ENCODE peak calls at places on chromosomes 5 and 9, in six cellular contexts. L is left lung, F is A549, U is ovary, V is mammary epithelial cell, Q is foreskin fibroblast. E is an unnamed sample.

GRCh38 chr9:104810421-104811339 is 46.8 kb downstream of the NIPSNAP3B start:
- DNase-seq in Q (peak; percentile 16), F (peak; percentile 8), U (no peak), V (peak; percentile 51), L (no peak), E (no peak)

GRCh38 chr9:70880523-70880922 is 240.9 kb downstream of the TRPM3 start:
- DNase-seq in F (no peak), Q (no peak), U (no peak), V (no peak), L (no peak), E (no peak)

GRCh38 chr9:27726244-27727141 is 153.2 kb upstream of the C9orf72 start:
- DNase-seq in L (no peak), V (peak; percentile 60), U (peak; percentile 36), Q (no peak), F (peak; percentile 10), E (peak; percentile 77)

GRCh38 chr5:53476531-53477480 is 3.6 kb upstream of the FST start:
- DNase-seq in Q (no peak), V (no peak), U (no peak), F (no peak), L (no peak), E (no peak)

GRCh38 chr9:127612993-127613954 is 1.2 kb downstream of the STXBP1 start:
- DNase-seq in U (peak; percentile 74), V (peak; percentile 84), F (peak; percentile 70), Q (peak; percentile 75), L (peak; percentile 87), E (peak; percentile 53)

GRCh38 chr5:9513825-9514224 is 32.0 kb downstream of the SEMA5A start:
- DNase-seq in Q (peak; percentile 58), F (no peak), L (no peak), U (no peak), V (no peak), E (no peak)

GRCh38 chr5:1484416-1485319 is 39.1 kb downstream of the LPCAT1 start:
- DNase-seq in F (no peak), U (no peak), Q (no peak), V (no peak), L (peak; percentile 70), E (no peak)

GRCh38 chr5:163963881-163964280 is 458.5 kb downstream of the MAT2B start:
- DNase-seq in L (no peak), U (no peak), F (no peak), V (peak; percentile 31), Q (no peak), E (no peak)

GRCh38 chr9:129383005-129383414 is 204.9 kb upstream of the IER5L start:
- DNase-seq in F (no peak), Q (peak; percentile 10), U (peak; percentile 62), L (peak; percentile 87), V (peak; percentile 72), E (peak; percentile 68)

GRCh38 chr9:19513671-19514275 is 105.0 kb downstream of the ACER2 start:
- DNase-seq in U (no peak), V (no peak), L (no peak), Q (no peak), F (no peak), E (no peak)

GRCh38 chr5:124235031-124235562 is 511.3 kb downstream of the ZNF608 start:
- DNase-seq in L (no peak), V (no peak), U (no peak), F (no peak), Q (no peak), E (no peak)

GRCh38 chr5:137342764-137343163 is 156.4 kb downstream of the SPOCK1 start:
- DNase-seq in F (no peak), V (peak; percentile 56), L (no peak), U (no peak), Q (no peak), E (no peak)

GRCh38 chr5:149550608-149551226 is 522 bp downstream of the CSNK1A1 start:
- DNase-seq in U (peak; percentile 41), Q (no peak), L (no peak), F (no peak), V (no peak), E (no peak)

GRCh38 chr9:120915854-120916495 is 10.6 kb downstream of the TRAF1 start:
- DNase-seq in Q (no peak), V (no peak), L (no peak), F (no peak), U (no peak), E (no peak)

GRCh38 chr5:115842089-115842881 is 550 bp downstream of the AP3S1 start:
- DNase-seq in L (no peak), U (no peak), Q (no peak), V (peak; percentile 35), F (peak; percentile 53), E (no peak)

GRCh38 chr9:132192728-132193127 is 30.9 kb downstream of the NTNG2 start:
- DNase-seq in F (no peak), V (no peak), U (no peak), Q (no peak), L (no peak), E (no peak)

GRCh38 chr5:132363431-132364112 is 5.9 kb upstream of the SLC22A5 start:
- DNase-seq in U (no peak), L (no peak), Q (peak; percentile 89), F (peak; percentile 70), V (peak; percentile 95), E (no peak)

GRCh38 chr9:18480649-18481048 is 6.7 kb downstream of the ADAMTSL1 start:
- DNase-seq in L (no peak), U (no peak), F (no peak), V (no peak), Q (peak; percentile 52), E (no peak)

GRCh38 chr9:127918201-127919107 is 1.6 kb upstream of the ST6GALNAC4 start:
- DNase-seq in Q (no peak), L (peak; percentile 64), V (no peak), U (peak; percentile 75), F (no peak), E (no peak)

GRCh38 chr5:72846483-72846882 is 30.0 kb downstream of the TNPO1 start:
- DNase-seq in Q (no peak), U (no peak), F (no peak), V (no peak), L (no peak), E (no peak)

GRCh38 chr5:98905857-98906688 is 22.7 kb downstream of the CHD1 start:
- DNase-seq in L (no peak), V (peak; percentile 32), U (no peak), Q (no peak), F (no peak), E (no peak)
- TF ChIP-seq CTCF in L (peak; percentile 70), V (peak; percentile 61), U (no peak), Q (peak; percentile 30), F (peak; percentile 76), E (peak; percentile 79)

DNA sequence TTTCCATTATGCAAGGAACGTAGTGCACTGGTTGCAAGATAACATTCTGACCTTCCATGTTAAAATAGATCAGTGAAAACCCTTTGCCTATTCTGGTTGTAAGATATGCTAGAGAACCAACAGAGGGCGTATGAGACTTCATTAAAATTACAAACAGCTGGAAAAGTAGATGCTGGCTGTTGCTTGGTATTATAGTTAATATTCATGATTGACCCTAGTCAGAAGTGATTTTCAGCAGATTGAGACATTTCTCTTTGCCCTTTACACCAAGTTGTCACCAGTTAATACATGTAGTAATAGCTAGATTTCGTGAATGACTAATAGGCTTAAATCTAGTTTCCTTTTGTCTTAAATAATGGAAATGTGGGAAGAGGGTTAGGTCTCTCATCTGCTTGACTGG is 13.8 kb upstream of the FGF18 start:
- DNase-seq in Q (no peak), V (no peak), F (no peak), L (no peak), U (no peak), E (no peak)
- TF ChIP-seq CTCF in Q (peak; percentile 38), V (peak; percentile 42), F (peak; percentile 46), L (peak; percentile 22), U (no peak), E (no peak)

GRCh38 chr9:78130004-78130403 is 98.4 kb upstream of the GNAQ start:
- DNase-seq in Q (no peak), L (no peak), V (peak; percentile 69), U (no peak), F (peak; percentile 31), E (no peak)
- TF ChIP-seq CTCF in Q (no peak), L (no peak), V (peak; percentile 22), U (no peak), F (peak; percentile 35), E (no peak)

DNA sequence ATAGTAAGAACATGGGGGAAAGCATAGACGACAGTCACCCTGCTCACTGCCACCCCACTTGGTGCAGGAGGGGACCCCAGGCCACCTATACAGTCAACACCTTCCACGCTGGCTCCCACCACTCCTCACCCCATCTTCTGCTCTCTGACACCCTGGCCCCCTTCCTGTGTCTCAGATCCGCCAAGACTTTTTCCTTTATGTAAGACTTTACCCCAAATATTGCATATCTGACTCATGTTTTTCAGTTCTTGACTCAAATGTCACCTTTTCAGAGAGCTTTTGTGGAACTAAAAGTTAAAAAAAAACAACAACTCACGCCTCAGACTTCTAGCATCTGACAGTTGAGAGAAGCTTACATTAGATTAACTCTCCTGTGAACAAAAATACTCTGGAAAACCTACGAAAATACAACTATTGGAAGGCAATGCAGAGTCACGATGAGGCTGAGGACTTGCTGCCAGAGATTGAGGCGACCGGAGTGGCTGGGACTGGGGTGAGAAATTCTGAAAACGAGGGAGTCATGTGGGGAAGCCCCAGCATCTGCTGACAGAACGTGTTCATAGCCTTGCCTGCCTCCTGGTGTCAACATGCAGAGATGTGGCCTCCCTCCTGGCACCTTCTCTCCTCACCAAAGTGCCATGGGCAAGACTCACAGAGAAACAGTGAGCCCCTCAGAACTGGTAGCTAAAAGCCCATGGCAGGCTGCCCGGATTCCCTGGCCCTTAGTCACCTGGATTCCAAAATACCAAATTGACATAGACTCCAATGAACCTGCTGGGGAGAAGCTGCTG is 22.4 kb upstream of the FCN2 start:
- DNase-seq in U (peak; percentile 61), F (peak; percentile 30), Q (peak; percentile 10), V (peak; percentile 72), L (no peak), E (no peak)
- TF ChIP-seq CTCF in U (no peak), F (no peak), Q (no peak), V (peak; percentile 18), L (no peak), E (no peak)

GRCh38 chr9:109206670-109207069 is 39.6 kb upstream of the FRRS1L start:
- DNase-seq in F (no peak), U (no peak), Q (no peak), V (no peak), L (no peak), E (no peak)
- TF ChIP-seq CTCF in F (no peak), U (no peak), Q (no peak), V (no peak), L (no peak), E (no peak)

DNA sequence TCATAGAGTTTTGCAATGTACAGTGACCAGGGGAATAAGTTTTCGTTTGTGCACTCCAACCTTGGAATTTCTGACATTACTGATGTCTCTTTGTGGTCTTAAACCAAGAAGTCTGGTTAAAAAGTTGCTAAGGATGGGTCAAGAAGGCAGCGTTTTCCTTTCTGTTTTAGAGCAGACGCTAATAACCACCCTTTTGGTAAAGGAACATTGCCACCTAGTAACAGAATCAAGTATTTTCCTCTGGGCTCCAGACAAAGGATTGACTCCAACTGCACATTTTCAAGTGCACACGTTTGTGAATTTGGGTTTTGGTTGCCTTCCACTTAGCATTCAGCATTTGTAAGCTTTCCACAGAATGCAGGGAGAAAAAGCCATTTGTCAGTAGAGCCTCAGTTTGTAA is 22.2 kb upstream of the CEP78 start:
- DNase-seq in L (no peak), F (no peak), V (peak; percentile 16), Q (no peak), U (no peak), E (no peak)
- TF ChIP-seq CTCF in L (no peak), F (peak; percentile 34), V (peak; percentile 39), Q (no peak), U (no peak), E (no peak)